ENCODE peak calls at places on chromosomes 2 and 18, in six cellular contexts. S, Q, D, M, I and G are unnamed samples.

GRCh38 chr2:101524811-101525430 is 50.0 kb upstream of the RFX8 start:
- DNase-seq in Q (no peak), I (peak), D (no peak), M (no peak), S (peak), G (no peak)

GRCh38 chr2:241274127-241274526 is 41.3 kb downstream of the HDLBP start:
- DNase-seq in S (peak), M (no peak), D (no peak), I (no peak), Q (no peak), G (no peak)

GRCh38 chr2:120600786-120601185 is 134.9 kb upstream of the GLI2 start:
- DNase-seq in S (no peak), M (no peak), D (no peak), I (no peak), Q (no peak), G (no peak)

GRCh38 chr2:16055848-16056580 is 115.7 kb downstream of the MYCN start:
- DNase-seq in S (no peak), I (no peak), D (no peak), M (no peak), Q (no peak), G (no peak)

GRCh38 chr2:62577994-62578836 is 72.2 kb upstream of the TMEM17 start:
- DNase-seq in M (no peak), I (no peak), D (peak), Q (no peak), S (no peak), G (no peak)

GRCh38 chr18:22210331-22210754 is 41.0 kb downstream of the GATA6 start:
- DNase-seq in D (no peak), M (no peak), Q (no peak), I (no peak), S (no peak), G (no peak)

GRCh38 chr2:233853353-233853752 is 982 bp downstream of the HJURP start:
- DNase-seq in I (no peak), Q (no peak), D (no peak), M (no peak), S (no peak), G (no peak)

GRCh38 chr2:60741588-60741987 is 14.5 kb upstream of the PAPOLG start:
- DNase-seq in D (no peak), Q (no peak), S (no peak), I (no peak), M (no peak), G (no peak)

GRCh38 chr2:215702116-215702905 is 266.4 kb upstream of the FN1 start:
- DNase-seq in Q (no peak), M (no peak), D (no peak), I (no peak), S (no peak), G (no peak)

GRCh38 chr2:165793161-165793778 is 777 bp downstream of the GALNT3 start:
- DNase-seq in S (peak), M (peak), D (peak), I (peak), Q (peak), G (peak)

GRCh38 chr2:96296925-96297324 is 8.4 kb downstream of the SNRNP200 start:
- DNase-seq in I (no peak), S (no peak), M (no peak), Q (no peak), D (no peak), G (no peak)

GRCh38 chr2:151051584-151052220 is 210.0 kb downstream of the RBM43 start:
- DNase-seq in D (peak), I (no peak), M (no peak), S (peak), Q (peak), G (peak)

GRCh38 chr2:100151310-100151709 is 8.9 kb upstream of the AFF3 start:
- DNase-seq in D (no peak), M (no peak), Q (no peak), I (no peak), S (no peak), G (no peak)

GRCh38 chr2:219285894-219286425 is 6.8 kb downstream of the DNAJB2 start:
- DNase-seq in D (no peak), S (no peak), M (no peak), I (no peak), Q (no peak), G (peak)

DNA sequence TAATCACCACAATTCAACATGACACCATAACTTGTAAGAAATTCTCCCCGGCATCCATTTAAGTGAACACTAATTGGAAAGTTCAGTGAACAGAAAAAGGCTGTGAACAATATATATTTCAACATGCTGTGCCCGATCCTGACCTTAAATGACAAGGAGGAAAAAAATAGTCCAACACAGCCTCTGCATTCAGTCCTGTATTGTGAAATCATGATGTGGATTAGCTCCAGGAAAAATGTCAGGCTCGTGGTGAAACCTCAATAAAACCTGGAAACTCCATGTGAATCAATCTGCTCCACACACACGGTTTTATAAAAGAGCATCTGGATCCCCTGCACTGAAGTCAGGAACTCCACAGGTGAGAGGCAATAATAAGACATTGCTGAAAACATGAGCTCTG is 145.4 kb upstream of the SPOPL start:
- DNase-seq in S (no peak), D (no peak), Q (no peak), M (no peak), I (no peak), G (peak)
- TF ChIP-seq POLR2AphosphoS5 in S (no peak), D (no peak), Q (no peak), M (no peak), I (no peak), G (no peak)

DNA sequence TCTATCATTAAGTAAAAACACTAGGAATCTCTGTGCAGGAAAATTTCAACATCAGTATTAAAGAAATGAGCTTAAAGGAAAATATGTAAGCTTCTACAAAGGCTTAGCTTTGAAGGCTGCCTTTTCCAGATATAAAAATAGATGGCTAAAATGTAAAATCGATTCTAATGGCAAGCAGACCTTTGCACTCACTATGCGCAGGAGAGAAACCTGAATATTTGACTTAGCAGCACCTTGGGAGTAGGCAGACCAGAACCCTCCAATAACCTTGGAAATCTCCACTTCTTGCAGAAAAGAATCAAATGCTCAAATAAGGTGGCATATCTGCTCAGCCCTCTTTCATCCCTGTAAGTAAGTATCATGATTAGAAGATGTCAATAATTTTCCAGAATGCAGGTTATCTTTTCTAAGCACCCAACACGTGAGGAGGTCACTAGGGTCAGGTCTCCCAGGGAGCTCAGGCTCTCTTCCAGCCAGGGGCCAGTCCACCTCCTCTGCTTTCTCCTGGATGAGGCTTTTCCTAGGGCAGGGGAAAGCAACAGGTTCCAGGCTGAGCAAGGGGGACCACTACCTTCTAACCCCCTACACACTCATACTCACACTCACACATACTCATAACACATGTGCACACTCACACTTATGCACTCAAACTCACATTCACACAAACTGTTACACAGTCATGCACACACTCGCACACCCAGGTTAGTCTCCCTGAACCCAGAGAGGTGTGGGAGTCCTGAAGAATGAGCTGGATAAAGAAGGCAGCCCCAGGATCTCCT is 3.8 kb downstream of the PIEZO2 start:
- DNase-seq in I (no peak), S (no peak), D (no peak), M (no peak), Q (no peak), G (no peak)
- TF ChIP-seq POLR2AphosphoS5 in I (no peak), S (no peak), D (no peak), M (no peak), Q (no peak), G (no peak)

GRCh38 chr2:141931797-141932196 is 199.0 kb downstream of the LRP1B start:
- DNase-seq in M (no peak), Q (no peak), D (no peak), I (no peak), S (no peak), G (no peak)

GRCh38 chr2:141927536-141927935 is 203.3 kb downstream of the LRP1B start:
- DNase-seq in M (no peak), I (no peak), S (no peak), Q (no peak), D (no peak), G (no peak)

GRCh38 chr2:141930803-141931202 is 200.0 kb downstream of the LRP1B start:
- DNase-seq in I (no peak), D (no peak), Q (no peak), S (no peak), M (no peak), G (no peak)

GRCh38 chr2:141933226-141933625 is 197.6 kb downstream of the LRP1B start:
- DNase-seq in Q (no peak), D (no peak), I (no peak), M (no peak), S (no peak), G (no peak)

GRCh38 chr2:141929331-141930252 is 201.2 kb downstream of the LRP1B start:
- DNase-seq in I (no peak), Q (no peak), S (no peak), M (no peak), D (no peak), G (no peak)
- TF ChIP-seq POLR2AphosphoS5 in I (no peak), Q (no peak), S (no peak), M (no peak), D (no peak), G (no peak)

GRCh38 chr18:33577688-33578370 is at the start of gene ASXL3:
- DNase-seq in D (no peak), S (no peak), M (no peak), Q (no peak), I (peak), G (peak)

GRCh38 chr18:33578371-33579146 is 540 bp downstream of the ASXL3 start:
- DNase-seq in D (no peak), S (no peak), Q (no peak), M (no peak), I (peak), G (peak)

GRCh38 chr18:33580540-33580939 is 2.5 kb downstream of the ASXL3 start:
- DNase-seq in D (no peak), I (no peak), S (no peak), M (no peak), Q (no peak), G (no peak)

GRCh38 chr18:33579868-33580205 is 1.8 kb downstream of the ASXL3 start:
- DNase-seq in S (no peak), Q (no peak), D (no peak), M (no peak), I (no peak), G (no peak)

GRCh38 chr18:33579147-33579867 is 1.3 kb downstream of the ASXL3 start:
- DNase-seq in I (no peak), S (no peak), Q (no peak), M (no peak), D (no peak), G (no peak)
- TF ChIP-seq POLR2AphosphoS5 in I (no peak), S (no peak), Q (no peak), M (no peak), D (no peak), G (no peak)

DNA sequence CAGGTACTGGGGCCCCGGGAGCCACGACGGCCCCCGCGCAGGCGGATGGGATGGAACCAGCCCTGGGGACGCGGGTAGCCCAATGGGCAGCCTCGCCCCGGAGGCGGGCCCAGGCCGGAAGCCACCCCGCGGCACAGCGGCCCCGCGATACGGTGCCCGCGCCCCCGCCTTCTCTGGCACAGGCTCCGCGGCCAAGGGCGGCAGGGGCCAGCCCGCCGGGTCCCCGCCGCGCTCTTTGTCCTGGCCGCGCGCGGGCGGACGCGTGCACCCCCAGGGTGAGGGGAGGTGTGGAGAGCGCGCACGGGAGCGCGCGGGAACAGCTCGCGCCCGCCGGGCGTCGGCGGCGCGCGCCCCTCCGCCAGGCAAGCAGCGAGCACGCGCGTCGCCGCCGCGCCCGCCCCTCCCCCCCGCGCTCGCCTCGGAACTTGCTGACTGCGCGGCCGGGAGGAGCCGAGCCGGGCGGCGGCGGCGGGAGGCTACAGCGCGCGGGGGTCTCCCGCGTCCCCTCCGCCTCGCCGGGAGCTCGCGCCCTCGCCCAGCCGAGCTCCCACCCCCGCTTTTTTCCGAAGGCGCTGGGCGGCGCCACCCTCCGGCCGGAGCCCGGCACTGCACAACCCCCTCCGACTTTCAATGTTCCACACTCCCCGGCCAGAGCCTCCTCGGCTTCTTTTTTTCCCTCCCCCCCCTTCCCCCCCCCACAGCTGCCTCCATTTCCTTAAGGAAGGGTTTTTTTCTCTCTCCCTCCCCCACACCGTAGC is at the start of gene UBE2E3:
- DNase-seq in D (peak), I (peak), Q (peak), M (peak), S (peak), G (peak)
- TF ChIP-seq POLR2AphosphoS5 in D (peak), I (peak), Q (no peak), M (no peak), S (no peak), G (no peak)

GRCh38 chr2:217393585-217394032 is 533.7 kb upstream of the TNP1 start:
- DNase-seq in S (no peak), M (no peak), Q (no peak), I (no peak), D (no peak), G (peak)
- TF ChIP-seq POLR2AphosphoS5 in S (no peak), M (peak), Q (no peak), I (no peak), D (no peak), G (peak)

GRCh38 chr2:25201265-25201664 is 32.9 kb upstream of the POMC start:
- DNase-seq in S (no peak), Q (no peak), M (no peak), D (peak), I (no peak), G (no peak)

GRCh38 chr2:25204190-25204838 is 35.9 kb upstream of the POMC start:
- DNase-seq in M (no peak), Q (no peak), D (no peak), S (no peak), I (peak), G (no peak)

GRCh38 chr2:25198209-25198525 is 29.8 kb upstream of the POMC start:
- DNase-seq in I (no peak), Q (no peak), M (no peak), D (no peak), S (no peak), G (no peak)

GRCh38 chr2:25202290-25202689 is 33.9 kb upstream of the POMC start:
- DNase-seq in I (no peak), S (no peak), Q (no peak), D (no peak), M (no peak), G (no peak)

DNA sequence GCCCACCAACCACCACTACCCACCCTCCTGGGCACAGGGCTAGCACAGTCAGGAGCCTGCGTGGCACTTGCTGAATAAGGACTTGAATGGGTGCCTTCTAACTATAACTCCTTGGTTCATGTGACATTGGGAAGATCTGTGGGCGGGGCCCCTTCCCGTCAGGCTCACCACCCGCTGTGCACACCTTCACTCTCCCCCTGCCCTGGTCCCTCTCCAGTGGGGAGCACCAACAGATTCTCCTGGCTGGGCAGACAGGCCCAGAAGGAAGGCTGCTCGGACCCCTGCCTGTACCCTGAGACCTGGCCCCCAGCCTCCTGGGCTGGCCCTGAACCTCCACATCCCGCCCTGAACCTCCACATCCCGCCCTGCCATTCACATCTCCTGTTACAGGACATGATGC is 33.4 kb upstream of the POMC start:
- DNase-seq in M (no peak), S (no peak), Q (no peak), D (no peak), I (no peak), G (no peak)
- TF ChIP-seq POLR2AphosphoS5 in M (no peak), S (no peak), Q (no peak), D (no peak), I (no peak), G (no peak)

DNA sequence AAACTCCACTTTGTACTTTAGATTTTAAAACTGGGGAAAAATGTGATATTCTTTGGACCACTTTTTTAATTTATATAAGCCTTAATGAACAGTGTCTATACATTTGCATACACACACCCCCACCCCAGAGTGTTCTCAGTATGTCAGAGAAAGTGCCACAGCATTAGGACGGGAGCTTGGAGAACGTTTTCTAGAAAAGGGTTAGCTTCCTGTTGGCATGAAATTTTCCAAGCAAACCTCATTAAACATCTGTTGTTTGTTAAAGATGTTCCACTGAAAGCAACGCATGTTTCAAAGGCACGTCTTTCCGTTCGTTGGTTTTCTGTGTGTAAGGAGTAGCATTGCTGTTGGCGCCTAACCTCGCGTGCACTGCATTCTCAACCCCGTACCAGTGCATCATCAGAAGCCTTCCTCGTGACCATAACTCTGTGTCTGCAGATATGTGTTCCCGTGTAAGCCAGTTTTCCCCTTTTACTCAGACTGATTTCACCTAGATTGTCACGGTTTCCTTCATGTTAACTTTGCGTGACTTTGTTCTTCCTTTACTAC is 228.5 kb downstream of the ALPK2 start:
- DNase-seq in D (no peak), S (no peak), M (no peak), I (no peak), Q (no peak), G (no peak)
- TF ChIP-seq POLR2AphosphoS5 in D (no peak), S (no peak), M (no peak), I (no peak), Q (no peak), G (peak)

DNA sequence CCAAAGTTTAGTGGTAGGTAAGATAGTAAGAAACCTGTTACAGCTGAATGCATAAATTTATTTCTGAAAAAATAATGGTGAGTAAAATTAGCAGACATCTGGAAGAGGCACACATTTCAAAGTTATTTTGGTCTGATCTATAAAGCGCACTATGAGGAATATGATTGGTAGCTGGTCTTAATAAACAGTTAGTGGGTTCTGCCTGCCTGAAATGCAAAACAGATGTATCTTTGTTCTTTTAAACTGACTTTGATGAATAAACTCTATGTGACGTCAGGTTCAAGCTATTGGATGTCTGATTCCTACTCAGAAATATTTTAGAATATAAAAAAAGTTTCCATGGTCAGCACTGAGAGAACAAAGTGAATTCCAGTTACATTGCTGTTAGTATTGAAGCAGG is 136.5 kb downstream of the TPGS2 start:
- DNase-seq in Q (no peak), I (no peak), M (no peak), D (no peak), S (no peak), G (no peak)
- TF ChIP-seq POLR2AphosphoS5 in Q (no peak), I (no peak), M (no peak), D (no peak), S (no peak), G (no peak)